ENCODE peak calls at places on chromosomes 5 and 9, in eight cellular contexts. R is AG08395; X is M059J; E is lower leg skin; G is CD8-positive, alpha-beta memory T cell; P is left ventricle myocardium inferior; A is NCI-H1694 treated with DMSO at 0.1 percent for 48 hours; K is GM10248. D is an unnamed sample.

GRCh38 chr9:97711223-97711626 is 14.1 kb upstream of the XPA start:
- DNase-seq in R (no peak), X (no peak), E (no peak), G (no peak), P (no peak), A (no peak), K (no peak), D (peak; percentile 15)

GRCh38 chr5:173753307-173754168 is 134.6 kb upstream of the CPEB4 start:
- DNase-seq in R (no peak), X (no peak), E (no peak), G (no peak), P (peak; percentile 66), A (no peak), K (no peak), D (no peak)

GRCh38 chr5:31809037-31809910 is 170.3 kb downstream of the PDZD2 start:
- DNase-seq in R (peak; percentile 86), X (peak; percentile 86), E (peak; percentile 58), G (no peak), P (peak; percentile 71), A (no peak), K (peak; percentile 62), D (peak; percentile 87)

GRCh38 chr5:107251151-107251550 is 419.6 kb downstream of the EFNA5 start:
- DNase-seq in R (no peak), X (no peak), E (no peak), G (no peak), P (no peak), A (no peak), K (no peak), D (no peak)

GRCh38 chr9:32863291-32863690 is 80.0 kb downstream of the TMEM215 start:
- DNase-seq in R (no peak), X (no peak), E (no peak), G (no peak), P (no peak), A (no peak), K (no peak), D (no peak)

GRCh38 chr5:95181650-95182049 is 103.2 kb downstream of the MCTP1 start:
- DNase-seq in R (no peak), X (no peak), E (no peak), G (no peak), P (no peak), A (no peak), K (no peak), D (no peak)

GRCh38 chr5:131609774-131610173 is 25.3 kb downstream of the RAPGEF6 start:
- DNase-seq in R (no peak), X (no peak), E (no peak), G (no peak), P (no peak), A (no peak), K (no peak), D (peak; percentile 71)

GRCh38 chr9:111178361-111179043 is 140.2 kb upstream of the LPAR1 start:
- DNase-seq in R (peak; percentile 43), X (peak; percentile 82), E (no peak), G (no peak), P (no peak), A (no peak), K (no peak), D (peak; percentile 46)

GRCh38 chr5:149488645-149489306 is 62.5 kb downstream of the CSNK1A1 start:
- DNase-seq in R (no peak), X (peak; percentile 42), E (peak; percentile 54), G (no peak), P (no peak), A (no peak), K (no peak), D (no peak)

GRCh38 chr9:78366827-78367226 is 69.9 kb downstream of the PSAT1 start:
- DNase-seq in R (no peak), X (peak; percentile 51), E (no peak), G (no peak), P (no peak), A (no peak), K (no peak), D (peak; percentile 35)

GRCh38 chr9:126720661-126721530 is 83.9 kb upstream of the ZBTB43 start:
- DNase-seq in R (no peak), X (no peak), E (no peak), G (no peak), P (no peak), A (no peak), K (no peak), D (no peak)

GRCh38 chr5:173202266-173202875 is 32.6 kb downstream of the NKX2-5 start:
- DNase-seq in R (no peak), X (peak; percentile 42), E (no peak), G (no peak), P (no peak), A (no peak), K (no peak), D (peak; percentile 16)

GRCh38 chr5:132771559-132771998 is 5.5 kb downstream of the SEPTIN8 start:
- DNase-seq in R (peak; percentile 64), X (peak; percentile 51), E (no peak), G (peak; percentile 39), P (peak; percentile 60), A (no peak), K (no peak), D (peak; percentile 82)

GRCh38 chr5:139458580-139459407 is 3.7 kb downstream of the ECSCR start:
- DNase-seq in R (peak; percentile 91), X (peak; percentile 90), E (no peak), G (peak; percentile 91), P (no peak), A (no peak), K (peak; percentile 70), D (peak; percentile 76)

GRCh38 chr9:17059465-17059864 is 75.4 kb upstream of the CNTLN start:
- DNase-seq in R (no peak), X (no peak), E (no peak), G (no peak), P (no peak), A (no peak), K (no peak), D (no peak)

GRCh38 chr5:10595678-10596309 is 31.9 kb downstream of the ANKRD33B start:
- DNase-seq in R (peak; percentile 91), X (peak; percentile 96), E (peak; percentile 71), G (no peak), P (no peak), A (peak; percentile 78), K (no peak), D (peak; percentile 88)

GRCh38 chr5:152427691-152428090 is 22.6 kb upstream of the NMUR2 start:
- DNase-seq in R (no peak), X (no peak), E (no peak), G (no peak), P (no peak), A (no peak), K (no peak), D (no peak)

GRCh38 chr5:105954341-105954740 is 1716.4 kb downstream of the EFNA5 start:
- DNase-seq in R (no peak), X (no peak), E (no peak), G (no peak), P (no peak), A (no peak), K (no peak), D (no peak)

GRCh38 chr5:69217154-69217731 is 17.4 kb upstream of the CDK7 start:
- DNase-seq in R (peak; percentile 99), X (no peak), E (no peak), G (peak; percentile 97), P (peak; percentile 99), A (peak; percentile 83), K (peak; percentile 99), D (no peak)

GRCh38 chr9:14315754-14316573 is 2.0 kb upstream of the NFIB start:
- DNase-seq in R (no peak), X (peak; percentile 42), E (no peak), G (no peak), P (peak; percentile 35), A (peak; percentile 61), K (peak; percentile 15), D (peak; percentile 85)

GRCh38 chr5:31355337-31355736 is 161.9 kb downstream of the CDH6 start:
- DNase-seq in R (no peak), X (peak; percentile 14), E (no peak), G (no peak), P (no peak), A (no peak), K (no peak), D (no peak)

GRCh38 chr9:2621678-2622360 is at the start of gene VLDLR:
- DNase-seq in R (peak; percentile 18), X (peak; percentile 56), E (peak; percentile 18), G (no peak), P (peak; percentile 68), A (peak; percentile 43), K (peak; percentile 57), D (peak; percentile 75)

GRCh38 chr9:96484521-96484931 is 34.6 kb downstream of the HABP4 start:
- DNase-seq in R (no peak), X (peak; percentile 25), E (no peak), G (no peak), P (no peak), A (no peak), K (peak; percentile 77), D (no peak)

GRCh38 chr9:36905101-36906066 is 128.7 kb downstream of the PAX5 start:
- DNase-seq in R (no peak), X (no peak), E (no peak), G (no peak), P (no peak), A (no peak), K (no peak), D (no peak)

GRCh38 chr9:107929439-107929838 is 439.9 kb upstream of the KLF4 start:
- DNase-seq in R (peak; percentile 42), X (peak; percentile 9), E (peak; percentile 76), G (no peak), P (peak; percentile 70), A (no peak), K (no peak), D (peak; percentile 52)

D was measured in astrocyte of the hippocampus.